ENCODE peak calls at places on chromosomes 4 and X, in eight cellular contexts. Y, W, T, A, F, V, B and D are unnamed samples.
A peak's percentile ranks its signal among the peaks of the same experiment; 100 is the strongest.

GRCh38 chr4:7238300-7238960 is 46.1 kb downstream of the SORCS2 start:
- DNase-seq in F (no peak), W (no peak), Y (no peak), T (no peak), V (no peak), A (no peak), B (no peak), D (no peak)

GRCh38 chr4:175970072-175970471 is 95.6 kb upstream of the WDR17 start:
- DNase-seq in F (no peak), W (no peak), T (no peak), V (no peak), A (no peak), Y (no peak), B (no peak), D (no peak)

GRCh38 chr4:125123710-125124109 is 191.0 kb upstream of the FAT4 start:
- DNase-seq in V (no peak), F (no peak), W (peak; percentile 69), B (no peak), T (no peak), Y (peak; percentile 55), A (no peak), D (no peak)

GRCh38 chr4:151745727-151746231 is 15.0 kb downstream of the GATB start:
- DNase-seq in F (no peak), Y (peak; percentile 42), A (no peak), V (no peak), W (peak; percentile 54), T (no peak), B (no peak), D (no peak)

GRCh38 chr4:85512446-85513205 is 37.7 kb downstream of the ARHGAP24 start:
- DNase-seq in W (no peak), T (no peak), B (no peak), A (no peak), F (no peak), Y (no peak), V (no peak), D (no peak)

GRCh38 chrX:29965634-29966033 is 249.7 kb upstream of the MAGEB2 start:
- DNase-seq in F (no peak), V (no peak), Y (no peak), T (no peak), W (no peak), A (no peak), B (no peak), D (no peak)

GRCh38 chrX:40021647-40022046 is 76.1 kb downstream of the BCOR start:
- DNase-seq in A (no peak), B (no peak), T (no peak), Y (no peak), W (no peak), F (no peak), V (no peak), D (no peak)

GRCh38 chrX:50204364-50204899 is at the start of gene CCNB3:
- DNase-seq in F (peak; percentile 78), A (peak; percentile 85), W (peak; percentile 83), Y (peak; percentile 81), T (peak; percentile 85), V (peak; percentile 71), B (no peak), D (peak; percentile 26)

GRCh38 chr4:3684546-3684945 is 81.6 kb upstream of the ADRA2C start:
- DNase-seq in F (no peak), B (no peak), Y (no peak), T (peak; percentile 30), W (no peak), V (no peak), A (peak; percentile 18), D (no peak)

GRCh38 chr4:158446106-158446505 is 75.6 kb upstream of the RXFP1 start:
- DNase-seq in T (no peak), F (no peak), A (no peak), W (peak; percentile 89), B (no peak), Y (peak; percentile 81), V (no peak), D (peak; percentile 72)

GRCh38 chr4:52126946-52127345 is 75.8 kb downstream of the SPATA18 start:
- DNase-seq in B (no peak), T (no peak), W (no peak), V (no peak), F (no peak), A (no peak), Y (peak; percentile 8), D (peak; percentile 37)

GRCh38 chrX:110012818-110013484 is 10.0 kb downstream of the TMEM164 start:
- DNase-seq in B (no peak), F (no peak), V (no peak), W (no peak), Y (no peak), T (no peak), A (no peak), D (no peak)

GRCh38 chr4:72076562-72076961 is 44.8 kb downstream of the NPFFR2 start:
- DNase-seq in Y (peak; percentile 40), T (no peak), W (peak; percentile 0), F (no peak), B (no peak), A (no peak), V (peak; percentile 1), D (peak; percentile 51)

GRCh38 chr4:164136181-164136616 is 617.7 kb upstream of the SMIM31 start:
- DNase-seq in F (no peak), A (no peak), T (no peak), W (no peak), Y (peak; percentile 2), B (no peak), V (no peak), D (peak; percentile 39)

GRCh38 chr4:48296330-48296729 is 26.7 kb upstream of the TEC start:
- DNase-seq in T (no peak), Y (no peak), V (no peak), A (no peak), W (no peak), B (no peak), F (no peak), D (no peak)

GRCh38 chr4:72809208-72809607 is 240.2 kb upstream of the ADAMTS3 start:
- DNase-seq in V (no peak), W (no peak), A (no peak), F (no peak), T (no peak), Y (no peak), B (no peak), D (no peak)

DNA sequence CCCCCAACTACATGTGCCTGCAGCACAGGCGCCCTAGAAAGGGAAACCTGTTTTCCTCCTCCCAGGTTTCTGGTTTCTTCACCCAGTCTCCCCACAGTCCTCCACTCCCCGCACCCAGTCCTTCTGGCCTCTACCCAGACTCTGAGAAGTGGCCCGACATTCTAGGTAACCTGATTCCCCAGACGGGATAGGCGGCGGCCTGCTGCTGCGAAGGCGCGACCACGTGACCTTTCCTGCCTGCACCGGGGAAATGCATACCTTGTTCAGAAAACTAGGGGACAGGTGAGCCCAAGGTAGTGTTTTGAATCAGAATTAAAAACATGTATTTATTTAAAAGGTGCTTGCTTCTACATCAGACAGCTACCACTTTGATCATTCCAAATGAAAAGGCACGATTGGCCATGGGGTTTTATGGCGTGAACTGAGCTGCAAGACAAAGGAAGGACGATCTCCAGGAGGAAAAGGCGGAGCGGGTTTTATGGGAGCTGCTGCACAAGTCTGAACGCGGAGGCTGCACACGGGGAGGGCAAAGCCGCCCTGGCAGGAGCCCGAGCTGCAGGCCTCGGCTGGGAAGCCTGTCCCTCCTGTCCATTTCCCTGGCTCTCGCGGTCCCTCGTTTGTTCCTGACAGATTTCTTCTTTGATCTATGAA is 150.7 kb downstream of the SPRY1 start:
- DNase-seq in B (no peak), T (peak; percentile 91), W (no peak), A (peak; percentile 32), F (no peak), V (peak; percentile 34), Y (no peak), D (no peak)
- H3K4me3 ChIP-seq in B (no peak overlapping the region), T (peak overlapping the region; percentile 5), W (no peak overlapping the region), A (no peak overlapping the region), F (no peak overlapping the region), V (no peak overlapping the region), Y (no peak overlapping the region), D (no peak overlapping the region)

DNA sequence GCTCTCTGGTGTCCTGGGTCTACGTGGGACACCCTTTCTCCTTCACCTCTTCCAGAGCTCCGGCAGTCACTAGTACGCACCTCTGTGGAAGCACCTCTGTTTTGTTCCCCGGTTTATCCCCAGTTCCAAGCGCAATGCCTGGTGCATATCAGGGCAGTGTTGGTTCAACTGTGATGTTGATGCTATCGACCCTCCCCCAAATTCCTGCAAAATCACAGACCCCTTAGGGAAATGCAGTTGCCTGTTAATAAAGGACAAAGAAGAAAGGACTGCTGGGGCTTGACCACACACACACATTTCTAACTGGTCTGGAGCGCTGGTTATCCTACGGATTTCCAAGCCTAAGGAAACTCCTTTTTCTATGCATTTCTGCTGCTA is 513 bp upstream of the NMU start:
- DNase-seq in T (no peak), A (no peak), Y (no peak), F (no peak), B (no peak), V (no peak), W (no peak), D (no peak)
- H3K4me3 ChIP-seq in T (peak overlapping the region; percentile 42), A (peak overlapping the region; percentile 57), Y (peak overlapping the region; percentile 24), F (no peak overlapping the region), B (peak overlapping the region; percentile 78), V (peak overlapping the region; percentile 42), W (peak overlapping the region; percentile 16), D (peak overlapping the region; percentile 30)

DNA sequence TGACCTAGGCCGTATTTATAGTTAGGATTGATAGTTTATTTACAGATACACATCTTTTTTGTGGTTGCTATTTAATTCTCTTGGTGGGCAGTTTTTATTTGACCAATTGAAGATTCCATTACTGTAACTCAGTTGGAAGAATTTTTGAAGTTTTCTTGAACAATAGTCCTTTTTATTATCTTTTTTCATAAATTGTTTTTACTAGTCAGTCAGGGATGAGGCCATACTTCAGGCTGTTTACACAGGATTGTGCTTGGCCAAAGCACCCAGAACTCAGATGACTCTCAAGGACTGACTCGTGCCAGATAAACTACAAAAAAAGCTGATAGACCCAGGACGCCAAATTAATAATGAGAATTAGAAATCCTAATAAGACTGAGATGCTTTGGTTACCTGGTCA is 7.0 kb downstream of the HERC3 start:
- DNase-seq in T (no peak), F (no peak), Y (peak; percentile 62), B (no peak), A (no peak), V (no peak), W (peak; percentile 40), D (no peak)
- H3K4me3 ChIP-seq in T (no peak overlapping the region), F (peak overlapping the region; percentile 72), Y (no peak overlapping the region), B (peak overlapping the region; percentile 29), A (no peak overlapping the region), V (no peak overlapping the region), W (no peak overlapping the region), D (no peak overlapping the region)

GRCh38 chrX:46838482-46838857 is 1.6 kb downstream of the RP2 start:
- DNase-seq in V (no peak), T (no peak), B (no peak), A (no peak), F (no peak), Y (no peak), W (no peak), D (no peak)

GRCh38 chrX:46837543-46838481 is 969 bp downstream of the RP2 start:
- DNase-seq in T (no peak), B (no peak), W (peak; percentile 20), V (no peak), A (no peak), Y (no peak), F (no peak), D (no peak)

GRCh38 chrX:46836701-46837542 is at the start of gene RP2:
- DNase-seq in W (peak; percentile 95), T (peak; percentile 95), F (peak; percentile 82), V (peak; percentile 92), Y (peak; percentile 93), B (peak; percentile 94), A (peak; percentile 95), D (peak; percentile 83)

GRCh38 chrX:46840946-46841740 is 4.3 kb downstream of the RP2 start:
- DNase-seq in V (no peak), T (no peak), B (no peak), Y (no peak), W (peak; percentile 70), A (no peak), F (no peak), D (no peak)

GRCh38 chrX:46838974-46839480 is 2.2 kb downstream of the RP2 start:
- DNase-seq in W (no peak), V (no peak), Y (no peak), A (no peak), T (no peak), B (no peak), F (no peak), D (no peak)
- H3K4me3 ChIP-seq in W (no peak overlapping the region), V (no peak overlapping the region), Y (peak overlapping the region; percentile 79), A (no peak overlapping the region), T (no peak overlapping the region), B (no peak overlapping the region), F (peak overlapping the region; percentile 93), D (no peak overlapping the region)